ENCODE peak calls at places on chromosomes 5 and 9, in five cellular contexts. Q is omental fat pad; B is amniotic stem cell; J is stimulated activated CD8-positive, alpha-beta memory T cell treated with anti-CD3 and anti-CD28 coated beads, Interleukin-15, amount 100 ng/mL, for 1 hour; G is naive B cell. T is an unnamed sample.

GRCh38 chr5:122957457-122957856 is 79.1 kb downstream of the PPIC start:
- DNase-seq in Q (no peak), B (no peak), J (no peak), G (no peak), T (no peak)

GRCh38 chr5:169581580-169582227 is 1.9 kb upstream of the SPDL1 start:
- DNase-seq in Q (peak; percentile 54), B (peak; percentile 47), J (peak; percentile 38), G (peak; percentile 32), T (peak; percentile 31)

GRCh38 chr9:109989296-109989695 is 209.3 kb downstream of the PALM2AKAP2 start:
- DNase-seq in Q (no peak), B (no peak), J (no peak), G (no peak), T (no peak)

GRCh38 chr9:18238254-18238653 is 235.7 kb upstream of the ADAMTSL1 start:
- DNase-seq in Q (no peak), B (no peak), J (no peak), G (no peak), T (no peak)

GRCh38 chr9:89171693-89172092 is 6.9 kb downstream of the SHC3 start:
- DNase-seq in Q (no peak), B (no peak), J (no peak), G (no peak), T (no peak)

GRCh38 chr9:86767373-86767772 is 179.9 kb downstream of the GAS1 start:
- DNase-seq in Q (no peak), B (no peak), J (no peak), G (no peak), T (no peak)

GRCh38 chr5:173727839-173728778 is 111.7 kb upstream of the BOD1 start:
- DNase-seq in Q (no peak), B (no peak), J (no peak), G (no peak), T (no peak)

GRCh38 chr5:472076-472655 is 29.2 kb downstream of the EXOC3 start:
- DNase-seq in Q (no peak), B (no peak), J (no peak), G (no peak), T (no peak)

GRCh38 chr5:104385901-104386300 is 823.3 kb upstream of the NUDT12 start:
- DNase-seq in Q (no peak), B (no peak), J (no peak), G (no peak), T (no peak)

GRCh38 chr9:81492710-81493447 is 196.5 kb downstream of the TLE1 start:
- DNase-seq in Q (no peak), B (peak; percentile 74), J (no peak), G (no peak), T (no peak)

GRCh38 chr5:131783357-131783756 is 13.5 kb downstream of the FNIP1 start:
- DNase-seq in Q (no peak), B (no peak), J (no peak), G (no peak), T (no peak)

GRCh38 chr5:139870677-139871076 is 75.1 kb downstream of the PSD2 start:
- DNase-seq in Q (no peak), B (no peak), J (no peak), G (no peak), T (no peak)

GRCh38 chr5:33068786-33069185 is 357.7 kb downstream of the NPR3 start:
- DNase-seq in Q (no peak), B (no peak), J (no peak), G (no peak), T (no peak)

GRCh38 chr5:68171101-68171558 is 44.4 kb upstream of the PIK3R1 start:
- DNase-seq in Q (peak; percentile 25), B (no peak), J (no peak), G (no peak), T (no peak)

GRCh38 chr5:159211712-159212111 is 2.4 kb upstream of the RNF145 start:
- DNase-seq in Q (no peak), B (no peak), J (no peak), G (peak; percentile 9), T (no peak)

GRCh38 chr9:110532908-110533665 is 46.5 kb downstream of the SVEP1 start:
- DNase-seq in Q (no peak), B (no peak), J (no peak), G (no peak), T (no peak)

GRCh38 chr5:168409601-168410458 is 76.4 kb upstream of the RARS1 start:
- DNase-seq in Q (no peak), B (no peak), J (no peak), G (no peak), T (no peak)

GRCh38 chr5:176817864-176818377 is 7.6 kb downstream of the UNC5A start:
- DNase-seq in Q (no peak), B (no peak), J (no peak), G (no peak), T (no peak)

GRCh38 chr5:54222336-54222735 is 88.0 kb downstream of the ARL15 start:
- DNase-seq in Q (no peak), B (no peak), J (no peak), G (no peak), T (no peak)

GRCh38 chr5:143154495-143155375 is 248.8 kb downstream of the NR3C1 start:
- DNase-seq in Q (no peak), B (peak; percentile 35), J (no peak), G (no peak), T (no peak)

GRCh38 chr5:142327111-142327842 is 2.5 kb upstream of the SPRY4 start:
- DNase-seq in Q (no peak), B (no peak), J (no peak), G (no peak), T (no peak)

GRCh38 chr9:115267788-115268187 is 149.8 kb upstream of the TNC start:
- DNase-seq in Q (no peak), B (no peak), J (no peak), G (no peak), T (no peak)

T was measured in CMK.